ENCODE peak calls at places on chromosomes 11 and 22, in ten cellular contexts. C is omental fat pad; K is nephron progenitor cell; D is CD4-positive, alpha-beta T cell; H is heart right ventricle; T is esophagus squamous epithelium; O is fibroblast of pulmonary artery; R is HL-60; E is tibial nerve; G is body of pancreas. V is an unnamed sample.

GRCh38 chr22:32245042-32245441 is 10.1 kb downstream of the SLC5A4 start:
- DNase-seq in G (no peak), E (no peak), C (no peak), H (no peak), K (no peak), R (no peak), O (no peak), D (no peak), T (no peak), V (no peak)

GRCh38 chr11:58513747-58514367 is 6.0 kb upstream of the OR5B21 start:
- DNase-seq in H (peak), D (no peak), R (peak), C (no peak), E (peak), T (no peak), K (peak), G (peak), O (peak), V (peak)

GRCh38 chr11:98711011-98711410 is 309.7 kb upstream of the CNTN5 start:
- DNase-seq in G (no peak), D (no peak), H (no peak), O (peak), C (no peak), E (no peak), K (no peak), T (no peak), R (no peak), V (no peak)

GRCh38 chr22:30830907-30831306 is 136.2 kb downstream of the OSBP2 start:
- DNase-seq in K (no peak), R (no peak), G (peak), H (peak), T (no peak), E (no peak), O (peak), C (no peak), D (no peak), V (no peak)

GRCh38 chr11:6438979-6439571 is 1.7 kb downstream of the HPX start:
- DNase-seq in C (no peak), H (peak), O (peak), D (peak), G (peak), R (peak), T (no peak), E (peak), K (peak), V (no peak)

GRCh38 chr11:2471048-2471803 is 26.4 kb downstream of the KCNQ1 start:
- DNase-seq in R (no peak), D (no peak), G (no peak), E (no peak), O (no peak), H (no peak), K (no peak), C (peak), T (no peak), V (no peak)

GRCh38 chr11:111977141-111978027 is 40.2 kb downstream of the DIXDC1 start:
- DNase-seq in E (peak), C (no peak), G (peak), T (no peak), R (no peak), K (peak), H (peak), D (no peak), O (peak), V (peak)

GRCh38 chr11:133082851-133083488 is 449.3 kb downstream of the OPCML start:
- DNase-seq in G (peak), D (no peak), T (no peak), O (peak), H (peak), R (peak), K (peak), E (peak), C (no peak), V (peak)

GRCh38 chr22:32473388-32473952 is 1.1 kb upstream of the FBXO7 start:
- DNase-seq in R (peak), H (peak), O (peak), D (peak), G (no peak), C (no peak), T (no peak), E (peak), K (peak), V (no peak)

GRCh38 chr11:134139873-134140331 is 71.0 kb downstream of the JAM3 start:
- DNase-seq in R (peak), K (peak), E (peak), H (peak), C (peak), D (peak), O (peak), G (peak), T (no peak), V (no peak)

GRCh38 chr11:78818201-78818600 is 243.5 kb upstream of the NARS2 start:
- DNase-seq in D (no peak), T (no peak), O (no peak), C (no peak), K (no peak), G (no peak), E (no peak), H (no peak), R (no peak), V (no peak)
- TF ChIP-seq CTCF in D (no peak), T (no peak), O (no peak), C (no peak), K (no peak), G (no peak), E (no peak), H (no peak), R (no peak), V (no peak)

DNA sequence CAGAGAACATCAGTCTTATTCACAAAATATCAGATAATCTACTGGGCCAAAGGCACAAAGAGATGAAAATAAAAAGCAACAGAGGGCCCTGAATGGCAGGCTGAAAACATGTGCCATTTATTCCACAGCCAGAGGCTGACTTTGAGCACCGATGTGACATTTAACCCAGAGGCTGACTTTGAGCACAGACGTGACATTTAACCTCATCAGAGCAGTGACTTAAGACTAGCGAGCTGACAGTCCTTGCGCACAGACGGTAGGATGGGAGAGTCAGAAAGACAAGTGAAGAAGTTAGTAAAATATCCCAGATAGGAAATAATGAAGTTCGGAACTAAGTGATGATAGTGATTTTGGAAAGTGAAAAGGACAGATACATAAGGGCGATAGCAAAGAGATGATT is 65.3 kb downstream of the FLI1 start:
- DNase-seq in G (no peak), O (no peak), E (no peak), R (no peak), D (no peak), T (no peak), H (no peak), K (no peak), C (no peak), V (no peak)
- TF ChIP-seq CTCF in G (no peak), O (no peak), E (no peak), R (no peak), D (no peak), T (no peak), H (no peak), K (no peak), C (no peak), V (no peak)

DNA sequence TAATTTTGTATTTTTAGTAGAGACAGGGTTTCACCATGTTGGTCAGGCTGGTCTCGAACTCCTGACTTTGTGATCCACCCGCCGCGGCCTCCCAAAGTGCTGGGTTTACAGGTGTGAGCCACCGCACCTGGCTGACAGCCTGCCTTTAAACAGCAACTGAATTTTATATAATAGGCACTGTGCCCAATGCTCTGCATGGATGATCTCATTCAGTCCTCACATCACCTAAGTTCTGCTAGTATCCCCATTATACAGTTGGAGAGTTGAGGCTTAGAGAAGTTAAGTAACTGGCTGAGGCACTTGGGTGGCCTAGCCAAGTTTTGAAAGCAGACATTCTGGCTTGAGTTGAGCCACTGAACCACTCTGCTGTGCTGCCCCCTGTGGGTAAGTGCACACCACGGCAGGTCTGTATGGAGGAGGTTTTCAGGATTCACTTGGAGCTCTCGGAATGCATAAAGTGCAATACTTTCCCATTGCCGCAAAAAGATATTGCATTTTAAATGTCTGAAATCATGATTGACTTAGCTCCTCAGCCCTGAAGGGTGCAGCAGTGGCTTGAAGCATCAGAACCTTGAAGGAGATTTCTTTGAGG is 112.4 kb downstream of the LDLRAD3 start:
- DNase-seq in R (peak), K (peak), G (peak), H (no peak), E (no peak), O (peak), T (no peak), C (no peak), D (no peak), V (no peak)
- TF ChIP-seq CTCF in R (peak), K (peak), G (peak), H (peak), E (no peak), O (peak), T (peak), C (no peak), D (no peak), V (peak)

GRCh38 chr11:17782145-17782544 is 47.6 kb downstream of the KCNC1 start:
- DNase-seq in C (no peak), E (no peak), O (no peak), H (no peak), D (no peak), T (no peak), G (no peak), R (no peak), K (no peak), V (no peak)
- TF ChIP-seq CTCF in C (no peak), E (no peak), O (no peak), H (no peak), D (no peak), T (no peak), G (no peak), R (no peak), K (no peak), V (no peak)

DNA sequence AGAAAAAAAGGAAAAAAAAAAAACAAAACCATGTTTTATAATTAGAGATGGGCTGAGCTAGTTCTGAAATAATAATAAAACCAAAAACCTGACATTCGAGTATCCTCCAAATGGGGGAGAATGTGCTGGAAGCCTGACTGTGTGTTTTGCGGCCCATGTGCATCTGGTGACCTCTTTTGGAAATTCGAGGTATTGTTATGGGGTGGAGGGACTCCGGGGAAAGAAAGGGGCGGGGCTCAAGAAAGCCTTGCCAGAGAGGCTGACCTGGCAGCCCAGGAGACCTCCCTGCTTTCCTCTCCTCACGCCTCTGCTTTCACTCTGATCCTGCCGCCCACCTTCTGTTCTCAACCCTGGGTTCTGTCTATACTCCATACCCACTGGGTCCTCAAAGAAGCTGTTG is 72.9 kb downstream of the CTTN start:
- DNase-seq in G (no peak), T (no peak), E (peak), H (no peak), R (peak), C (no peak), O (peak), D (no peak), K (peak), V (no peak)
- TF ChIP-seq CTCF in G (no peak), T (peak), E (peak), H (no peak), R (no peak), C (no peak), O (peak), D (no peak), K (peak), V (no peak)

GRCh38 chr11:8087756-8088155 is 6.7 kb downstream of the TUB start:
- DNase-seq in K (no peak), C (no peak), O (no peak), E (no peak), D (no peak), R (no peak), G (no peak), H (no peak), T (no peak), V (no peak)

GRCh38 chr11:8091671-8092070 is 10.7 kb downstream of the TUB start:
- DNase-seq in T (no peak), G (no peak), K (no peak), H (no peak), O (no peak), C (no peak), R (no peak), D (no peak), E (no peak), V (no peak)

GRCh38 chr11:8089791-8090510 is 8.9 kb downstream of the TUB start:
- DNase-seq in T (no peak), R (no peak), G (no peak), E (no peak), H (no peak), C (no peak), K (no peak), D (no peak), O (no peak), V (no peak)

GRCh38 chr11:8092587-8093424 is 11.8 kb downstream of the TUB start:
- DNase-seq in T (no peak), C (no peak), G (peak), K (peak), E (peak), R (peak), H (peak), O (peak), D (no peak), V (no peak)

GRCh38 chr11:8090756-8091155 is 9.7 kb downstream of the TUB start:
- DNase-seq in T (no peak), D (no peak), H (no peak), G (no peak), E (peak), K (peak), C (no peak), R (peak), O (peak), V (peak)
- TF ChIP-seq CTCF in T (peak), D (no peak), H (peak), G (peak), E (peak), K (peak), C (no peak), R (peak), O (peak), V (peak)

GRCh38 chr11:118901494-118902335 is 18.0 kb downstream of the CXCR5 start:
- DNase-seq in H (no peak), D (no peak), T (no peak), C (no peak), K (no peak), R (no peak), O (no peak), E (no peak), G (peak), V (no peak)
- TF ChIP-seq CTCF in H (no peak), D (no peak), T (no peak), C (no peak), K (no peak), R (no peak), O (peak), E (no peak), G (no peak), V (no peak)

DNA sequence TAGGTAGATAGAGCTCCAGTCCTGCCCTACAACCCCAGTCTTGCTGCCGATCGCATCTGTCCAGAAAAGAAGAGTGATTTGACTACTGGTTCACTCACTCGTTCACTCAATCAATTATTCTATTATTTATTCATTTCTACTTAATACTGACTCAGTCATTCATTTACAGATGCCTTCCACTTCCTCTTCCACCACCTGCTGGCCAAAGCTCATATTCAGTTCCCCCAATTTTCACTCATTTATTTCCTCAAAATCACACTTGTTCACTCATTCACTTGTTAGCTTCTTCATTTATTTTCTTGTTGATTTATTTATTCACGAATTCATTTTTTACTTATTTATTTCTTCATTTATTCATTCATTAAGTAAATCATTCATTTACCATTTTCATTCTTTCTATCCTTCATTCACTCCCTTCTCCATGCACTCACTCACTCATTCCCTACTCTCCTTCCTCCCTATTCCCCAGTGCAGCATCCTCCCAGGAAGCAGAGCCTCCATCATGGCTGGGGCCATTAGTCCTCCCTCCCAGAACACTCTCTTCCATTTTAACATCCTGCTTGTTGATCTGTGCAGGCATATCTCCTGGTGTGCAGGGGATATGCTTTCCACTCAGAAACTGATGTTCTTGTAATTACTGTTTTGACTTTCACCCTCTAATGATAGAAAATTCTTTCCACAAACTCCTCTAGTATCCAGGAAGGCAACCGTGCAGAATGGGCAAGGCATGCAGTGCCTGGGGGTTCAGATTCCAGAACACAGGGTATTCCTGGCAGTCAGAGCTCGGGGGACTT is 281.0 kb downstream of the TENM4 start:
- DNase-seq in R (no peak), C (no peak), G (no peak), D (no peak), K (no peak), T (no peak), O (peak), E (no peak), H (no peak), V (no peak)
- TF ChIP-seq CTCF in R (no peak), C (no peak), G (peak), D (no peak), K (no peak), T (peak), O (peak), E (no peak), H (no peak), V (peak)

DNA sequence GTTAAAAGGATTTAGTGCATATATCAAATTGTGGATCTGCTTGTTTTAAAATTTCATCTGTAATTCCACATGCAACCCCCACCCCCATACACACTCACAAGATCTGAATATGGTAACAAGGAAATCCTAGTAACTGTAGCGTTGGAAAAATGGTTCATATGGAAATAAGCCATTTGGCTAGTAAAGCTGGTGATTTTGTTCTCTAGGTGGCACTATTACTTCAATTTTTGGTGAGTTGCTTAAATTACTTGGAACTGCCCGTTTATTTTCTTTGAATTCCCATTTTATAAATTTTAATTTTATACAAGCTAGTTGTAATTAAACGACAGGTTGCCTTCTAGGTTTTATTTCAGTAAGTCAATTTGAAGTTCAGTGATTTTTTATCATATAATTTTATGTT is 5.3 kb downstream of the BDNF start:
- DNase-seq in O (peak), G (no peak), D (no peak), R (no peak), C (no peak), K (no peak), H (no peak), T (no peak), E (no peak), V (no peak)
- TF ChIP-seq CTCF in O (peak), G (peak), D (no peak), R (peak), C (no peak), K (peak), H (no peak), T (peak), E (no peak), V (no peak)

V was measured in mesothelial cell of epicardium.